ENCODE peak calls at places on chromosomes 11 and 22, in ten cellular contexts. D is dorsolateral prefrontal cortex, S is adrenal gland, B is brain microvascular endothelial cell, L is fibroblast of lung, I is cardiac muscle cell, O is endodermal cell, X is H1, Z is AG09309, U is lung. N is an unnamed sample.

GRCh38 chr11:78420255-78420764 is 2.7 kb upstream of the GAB2 start:
- DNase-seq in D (peak), S (peak), B (peak), L (peak), I (peak), O (peak), X (no peak), Z (peak), U (peak), N (peak)

GRCh38 chr11:59698506-59698905 is 15.1 kb downstream of the OR10V1 start:
- DNase-seq in D (no peak), S (no peak), B (no peak), L (no peak), I (peak), O (no peak), X (no peak), Z (no peak), U (no peak), N (peak)

GRCh38 chr11:34749666-34750659 is 129.1 kb downstream of the EHF start:
- DNase-seq in D (no peak), S (peak), B (peak), L (peak), I (peak), O (no peak), X (no peak), Z (peak), U (peak), N (peak)

GRCh38 chr22:45499746-45500145 is 2.9 kb upstream of the FBLN1 start:
- DNase-seq in D (no peak), S (no peak), B (no peak), L (no peak), I (no peak), O (peak), X (no peak), Z (no peak), U (no peak), N (no peak)

GRCh38 chr11:111114091-111114490 is 131.4 kb upstream of the POU2AF2 start:
- DNase-seq in D (no peak), S (no peak), B (no peak), L (no peak), I (no peak), O (no peak), X (no peak), Z (no peak), U (no peak), N (no peak)

GRCh38 chr22:33921576-33922181 is 1.4 kb upstream of the LARGE1 start:
- DNase-seq in D (peak), S (peak), B (peak), L (peak), I (peak), O (peak), X (no peak), Z (no peak), U (peak), N (peak)

GRCh38 chr11:127002669-127003259 is 2.2 kb upstream of the KIRREL3 start:
- DNase-seq in D (no peak), S (no peak), B (no peak), L (no peak), I (no peak), O (no peak), X (no peak), Z (no peak), U (no peak), N (no peak)

GRCh38 chr11:10117709-10118341 is 176.2 kb downstream of the SBF2 start:
- DNase-seq in D (no peak), S (no peak), B (no peak), L (peak), I (peak), O (no peak), X (no peak), Z (peak), U (no peak), N (peak)

GRCh38 chr11:19084661-19085315 is 24.3 kb upstream of the MRGPRX2 start:
- DNase-seq in D (no peak), S (no peak), B (no peak), L (peak), I (no peak), O (no peak), X (no peak), Z (no peak), U (no peak), N (no peak)

GRCh38 chr11:3123316-3123715 is 41.8 kb downstream of the OSBPL5 start:
- DNase-seq in D (peak), S (peak), B (no peak), L (peak), I (no peak), O (no peak), X (no peak), Z (no peak), U (peak), N (peak)

GRCh38 chr11:82864268-82864667 is 36.0 kb downstream of the PRCP start:
- DNase-seq in D (peak), S (peak), B (peak), L (peak), I (peak), O (peak), X (peak), Z (peak), U (peak), N (peak)

GRCh38 chr22:46977656-46978343 is 215.3 kb downstream of the TBC1D22A start:
- DNase-seq in D (no peak), S (no peak), B (no peak), L (no peak), I (no peak), O (no peak), X (no peak), Z (no peak), U (no peak), N (no peak)

GRCh38 chr22:46087816-46088277 is 62.5 kb upstream of the PPARA start:
- DNase-seq in D (peak), S (peak), B (peak), L (peak), I (peak), O (no peak), X (no peak), Z (peak), U (peak), N (peak)

GRCh38 chr11:65427691-65428577 is 5.3 kb downstream of the NEAT1 start:
- DNase-seq in D (peak), S (peak), B (peak), L (peak), I (peak), O (peak), X (no peak), Z (peak), U (peak), N (peak)

GRCh38 chr11:131430466-131431176 is 60.2 kb downstream of the NTM start:
- DNase-seq in D (no peak), S (no peak), B (no peak), L (no peak), I (peak), O (no peak), X (no peak), Z (no peak), U (no peak), N (no peak)

GRCh38 chr11:803467-803742 is 1.6 kb downstream of the PIDD1 start:
- DNase-seq in D (no peak), S (no peak), B (no peak), L (no peak), I (no peak), O (no peak), X (no peak), Z (no peak), U (no peak), N (no peak)

GRCh38 chr11:130638624-130639023 is 190.2 kb downstream of the ADAMTS15 start:
- DNase-seq in D (no peak), S (no peak), B (no peak), L (no peak), I (no peak), O (no peak), X (no peak), Z (no peak), U (no peak), N (no peak)

GRCh38 chr11:18669211-18669593 is 29.4 kb upstream of the TMEM86A start:
- DNase-seq in D (no peak), S (no peak), B (no peak), L (peak), I (no peak), O (no peak), X (no peak), Z (no peak), U (no peak), N (peak)

GRCh38 chr22:20940178-20940790 is 23.1 kb downstream of the CRKL start:
- DNase-seq in D (no peak), S (no peak), B (no peak), L (no peak), I (no peak), O (no peak), X (no peak), Z (peak), U (no peak), N (no peak)

GRCh38 chr22:22348127-22348814 is 103.7 kb downstream of the VPREB1 start:
- DNase-seq in D (no peak), S (no peak), B (no peak), L (no peak), I (no peak), O (peak), X (no peak), Z (no peak), U (no peak), N (no peak)

GRCh38 chr22:36467946-36468345 is 13.5 kb downstream of the TXN2 start:
- DNase-seq in D (no peak), S (no peak), B (peak), L (peak), I (peak), O (no peak), X (no peak), Z (no peak), U (no peak), N (peak)

GRCh38 chr11:75673977-75674582 is 5.2 kb upstream of the MAP6 start:
- DNase-seq in D (no peak), S (no peak), B (peak), L (peak), I (peak), O (no peak), X (no peak), Z (peak), U (no peak), N (peak)

GRCh38 chr11:131392528-131393255 is 22.3 kb downstream of the NTM start:
- DNase-seq in D (no peak), S (no peak), B (no peak), L (no peak), I (peak), O (peak), X (peak), Z (no peak), U (no peak), N (peak)

GRCh38 chr11:130580372-130580771 is 131.9 kb downstream of the ADAMTS15 start:
- DNase-seq in D (peak), S (peak), B (peak), L (peak), I (peak), O (peak), X (peak), Z (peak), U (no peak), N (peak)

GRCh38 chr11:43830928-43831440 is 49.6 kb upstream of the ALKBH3 start:
- DNase-seq in D (no peak), S (peak), B (peak), L (peak), I (peak), O (no peak), X (peak), Z (peak), U (no peak), N (peak)

GRCh38 chr22:37193629-37194191 is 5.7 kb upstream of the C1QTNF6 start:
- DNase-seq in D (no peak), S (peak), B (no peak), L (peak), I (peak), O (no peak), X (no peak), Z (no peak), U (no peak), N (peak)

GRCh38 chr11:41660585-41660984 is 201.1 kb upstream of the LRRC4C start:
- DNase-seq in D (no peak), S (no peak), B (no peak), L (no peak), I (no peak), O (peak), X (peak), Z (no peak), U (no peak), N (no peak)

GRCh38 chr22:50192056-50192824 is 6.5 kb downstream of the TRABD start:
- DNase-seq in D (no peak), S (no peak), B (no peak), L (no peak), I (no peak), O (no peak), X (no peak), Z (no peak), U (no peak), N (no peak)

GRCh38 chr22:45239378-45240136 is 1.1 kb downstream of the KIAA0930 start:
- DNase-seq in D (no peak), S (no peak), B (no peak), L (no peak), I (no peak), O (no peak), X (no peak), Z (no peak), U (no peak), N (no peak)

GRCh38 chr11:120337133-120337895 is 1.1 kb downstream of the ARHGEF12 start:
- DNase-seq in D (no peak), S (peak), B (no peak), L (peak), I (peak), O (no peak), X (no peak), Z (no peak), U (peak), N (no peak)

GRCh38 chr11:17652556-17652955 is 66.8 kb upstream of the MYOD1 start:
- DNase-seq in D (no peak), S (no peak), B (no peak), L (no peak), I (no peak), O (no peak), X (no peak), Z (no peak), U (no peak), N (no peak)

GRCh38 chr22:46560696-46561295 is 23.4 kb upstream of the CELSR1 start:
- DNase-seq in D (no peak), S (no peak), B (no peak), L (no peak), I (no peak), O (no peak), X (no peak), Z (no peak), U (no peak), N (no peak)

GRCh38 chr11:81874627-81875026 is 859.0 kb downstream of the FAM181B start:
- DNase-seq in D (no peak), S (no peak), B (no peak), L (no peak), I (no peak), O (no peak), X (no peak), Z (no peak), U (no peak), N (no peak)

GRCh38 chr11:63682045-63682915 is 980 bp downstream of the RTN3 start:
- DNase-seq in D (peak), S (peak), B (no peak), L (no peak), I (peak), O (peak), X (no peak), Z (no peak), U (no peak), N (no peak)

GRCh38 chr11:113664069-113664980 is 41.8 kb downstream of the TMPRSS5 start:
- DNase-seq in D (no peak), S (no peak), B (peak), L (peak), I (no peak), O (no peak), X (no peak), Z (peak), U (no peak), N (no peak)

GRCh38 chr11:115623021-115623451 is 118.8 kb upstream of the CADM1 start:
- DNase-seq in D (no peak), S (peak), B (peak), L (peak), I (peak), O (no peak), X (no peak), Z (peak), U (peak), N (peak)

DNA sequence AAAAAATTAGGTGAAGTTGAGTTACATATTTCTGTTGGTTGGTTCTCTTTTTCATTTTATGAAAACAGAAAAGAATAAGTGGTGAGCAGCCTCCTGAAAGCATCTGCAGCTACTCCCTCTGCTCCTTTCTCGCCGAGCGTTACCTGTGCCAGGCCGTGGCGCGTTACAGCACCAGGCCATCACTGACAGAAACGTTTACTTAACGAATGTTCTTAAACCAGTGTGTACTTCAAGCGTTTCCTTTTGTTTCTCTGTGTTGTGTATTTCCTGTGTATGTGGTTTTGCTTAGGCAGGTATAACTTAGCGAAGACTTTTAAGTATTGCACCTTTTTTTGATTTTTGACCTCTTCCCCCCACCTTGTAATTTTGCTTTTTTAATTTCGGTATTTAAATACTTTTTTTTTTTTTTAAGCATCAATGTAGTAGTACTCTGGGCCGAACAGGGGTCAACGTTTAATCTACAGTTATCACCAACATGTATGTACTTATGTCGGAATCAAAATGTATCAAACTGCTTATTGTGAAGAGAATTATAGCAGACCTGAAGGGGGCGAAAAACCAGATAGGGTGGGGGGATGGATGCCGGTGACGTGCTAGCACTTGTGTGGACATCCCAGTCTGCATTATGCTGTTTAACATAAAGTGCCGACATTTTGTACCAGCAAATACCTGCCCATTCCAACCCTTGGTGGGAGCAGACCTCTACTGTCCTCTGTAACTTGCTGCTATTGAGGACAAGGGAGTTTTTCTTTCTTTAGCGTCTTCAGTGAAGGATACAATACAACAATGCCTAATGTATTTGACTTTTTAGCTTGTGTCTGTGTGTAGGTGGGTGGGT is 21.6 kb upstream of the ADSL start:
- DNase-seq in D (no peak), S (no peak), B (no peak), L (no peak), I (no peak), O (peak), X (no peak), Z (no peak), U (no peak), N (no peak)
- TF ChIP-seq CTCF in D (no peak), S (no peak), B (no peak), L (no peak), I (no peak), O (no peak), X (no peak), Z (no peak), U (no peak), N (no peak)

GRCh38 chr22:27246558-27246957 is 555.0 kb downstream of the MN1 start:
- DNase-seq in D (no peak), S (no peak), B (no peak), L (no peak), I (no peak), O (no peak), X (no peak), Z (no peak), U (no peak), N (no peak)

GRCh38 chr22:27244328-27244727 is 557.2 kb downstream of the MN1 start:
- DNase-seq in D (no peak), S (no peak), B (no peak), L (no peak), I (no peak), O (no peak), X (no peak), Z (no peak), U (no peak), N (no peak)

GRCh38 chr22:27245056-27245455 is 556.5 kb downstream of the MN1 start:
- DNase-seq in D (no peak), S (no peak), B (no peak), L (no peak), I (no peak), O (no peak), X (no peak), Z (no peak), U (no peak), N (no peak)

GRCh38 chr22:27250418-27250817 is 551.1 kb downstream of the MN1 start:
- DNase-seq in D (no peak), S (no peak), B (no peak), L (no peak), I (no peak), O (no peak), X (no peak), Z (no peak), U (no peak), N (no peak)

DNA sequence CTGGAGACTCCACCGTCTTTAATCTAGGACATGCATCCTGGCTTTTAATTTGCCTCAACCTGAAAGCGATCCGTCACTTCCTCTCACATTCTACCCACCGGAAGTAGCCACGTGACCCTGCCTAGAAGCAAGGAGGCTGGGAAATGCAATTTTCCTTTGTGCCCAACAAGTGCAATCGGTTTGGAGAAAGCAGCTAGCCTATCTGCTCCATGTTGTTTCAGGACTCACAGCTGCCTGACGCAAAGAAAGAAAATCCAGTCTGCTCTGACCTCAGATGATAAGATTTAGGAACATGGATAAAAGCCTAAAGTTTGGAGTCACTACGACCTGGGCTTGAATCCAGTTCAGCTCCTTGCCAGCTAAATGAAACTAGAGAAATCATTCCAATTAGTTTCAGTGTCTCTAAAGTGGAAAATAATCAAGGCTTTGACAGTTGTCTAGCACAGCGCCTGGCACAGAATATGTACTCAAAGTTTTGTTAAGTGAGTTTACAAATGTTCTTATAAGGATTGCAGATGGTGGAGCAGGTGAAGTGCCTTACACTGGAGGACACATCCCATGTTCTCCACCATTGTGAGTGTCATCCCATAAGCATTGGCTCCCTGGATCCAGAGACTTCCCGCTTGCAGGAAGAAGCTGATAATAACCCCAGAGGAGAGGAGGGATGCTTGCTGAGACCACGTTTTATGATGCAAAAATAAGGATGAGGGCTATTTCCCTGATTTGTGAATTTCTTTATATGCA is 553.7 kb downstream of the MN1 start:
- DNase-seq in D (no peak), S (peak), B (no peak), L (peak), I (peak), O (no peak), X (no peak), Z (no peak), U (no peak), N (peak)
- H3K4me3 ChIP-seq in D (peak), S (no peak), B (no peak), L (no peak), I (no peak), O (no peak), X (no peak), Z (no peak), U (no peak), N (no peak)

GRCh38 chr22:49016909-49017768 is 810.5 kb downstream of the BRD1 start:
- DNase-seq in D (peak), S (peak), B (no peak), L (no peak), I (no peak), O (peak), X (no peak), Z (no peak), U (no peak), N (no peak)

GRCh38 chr22:49014227-49015201 is 813.2 kb downstream of the BRD1 start:
- DNase-seq in D (peak), S (peak), B (no peak), L (no peak), I (no peak), O (peak), X (no peak), Z (no peak), U (no peak), N (no peak)

GRCh38 chr22:49017769-49018330 is 809.8 kb downstream of the BRD1 start:
- DNase-seq in D (peak), S (no peak), B (no peak), L (no peak), I (no peak), O (peak), X (no peak), Z (no peak), U (no peak), N (no peak)

GRCh38 chr22:49015459-49015858 is 812.2 kb downstream of the BRD1 start:
- DNase-seq in D (peak), S (peak), B (no peak), L (no peak), I (no peak), O (peak), X (no peak), Z (no peak), U (no peak), N (no peak)

GRCh38 chr22:49015993-49016908 is 811.4 kb downstream of the BRD1 start:
- DNase-seq in D (peak), S (peak), B (no peak), L (no peak), I (no peak), O (peak), X (no peak), Z (no peak), U (no peak), N (no peak)
- TF ChIP-seq CTCF in D (no peak), S (no peak), B (no peak), L (no peak), I (no peak), O (no peak), X (no peak), Z (no peak), U (no peak), N (no peak)

GRCh38 chr22:29587938-29588699 is 7.2 kb upstream of the NIPSNAP1 start:
- DNase-seq in D (no peak), S (peak), B (peak), L (peak), I (peak), O (no peak), X (no peak), Z (peak), U (no peak), N (peak)
- H3K4me3 ChIP-seq in D (no peak), S (no peak), B (no peak), L (no peak), I (no peak), O (no peak), X (no peak), Z (no peak), U (no peak), N (no peak)

N was measured in cardiac fibroblast.